ENCODE peak calls at places on chromosomes 1 and 21, in eight cellular contexts. A is CD8-positive, alpha-beta T cell; Z is stomach; K is heart left ventricle; O is adrenal gland; U is effector memory CD4-positive, alpha-beta T cell; G is HAP-1; V is uterus. S is an unnamed sample. For H3K9me3, the result is how much of the 10 kb centered on the place peaks cover.

GRCh38 chr1:212903664-212904063 is 45.6 kb downstream of the FLVCR1 start:
- DNase-seq in V (no peak), G (no peak), A (no peak), O (no peak), U (no peak), Z (no peak), K (no peak), S (no peak)

GRCh38 chr21:39386194-39386593 is 37.3 kb upstream of the HMGN1 start:
- DNase-seq in V (peak), Z (peak), U (no peak), O (peak), G (no peak), A (no peak), K (peak), S (peak)

GRCh38 chr1:71307451-71307850 is 226.6 kb upstream of the ZRANB2 start:
- DNase-seq in V (no peak), O (no peak), A (no peak), G (no peak), K (no peak), U (no peak), Z (no peak), S (no peak)

GRCh38 chr1:6614019-6614952 is 755 bp downstream of the PHF13 start:
- DNase-seq in Z (peak), K (peak), O (peak), G (peak), A (no peak), U (peak), V (peak), S (peak)

GRCh38 chr1:95002167-95002566 is 70.6 kb downstream of the ALG14 start:
- DNase-seq in K (no peak), Z (no peak), V (peak), G (no peak), A (no peak), O (no peak), U (no peak), S (no peak)

GRCh38 chr1:29243023-29243862 is 6.9 kb downstream of the PTPRU start:
- DNase-seq in Z (no peak), V (no peak), O (no peak), K (no peak), U (no peak), A (no peak), G (no peak), S (no peak)

GRCh38 chr1:66323958-66324357 is 210.0 kb upstream of the SGIP1 start:
- DNase-seq in O (no peak), V (no peak), G (no peak), Z (no peak), A (no peak), K (no peak), U (no peak), S (no peak)

GRCh38 chr1:5891736-5892135 is 100.5 kb downstream of the NPHP4 start:
- DNase-seq in O (no peak), Z (no peak), U (no peak), K (peak), A (no peak), G (no peak), V (no peak), S (no peak)

GRCh38 chr1:8472668-8473067 is 154.8 kb downstream of the SLC45A1 start:
- DNase-seq in A (no peak), U (no peak), G (no peak), Z (no peak), O (no peak), V (no peak), K (no peak), S (no peak)

GRCh38 chr1:180923024-180923841 is 10.5 kb downstream of the KIAA1614 start:
- DNase-seq in V (no peak), Z (no peak), O (no peak), G (peak), K (no peak), U (no peak), A (no peak), S (no peak)

GRCh38 chr1:55127827-55128343 is 87.3 kb downstream of the USP24 start:
- DNase-seq in O (no peak), K (no peak), A (no peak), Z (no peak), U (no peak), V (no peak), G (no peak), S (no peak)

GRCh38 chr1:212635141-212635601 is 26.6 kb downstream of the ATF3 start:
- DNase-seq in K (no peak), A (no peak), Z (no peak), V (no peak), O (no peak), U (no peak), G (no peak), S (no peak)

GRCh38 chr1:205700865-205701401 is 20.6 kb upstream of the SLC45A3 start:
- DNase-seq in Z (no peak), K (no peak), A (no peak), O (no peak), U (no peak), G (no peak), V (no peak), S (no peak)

GRCh38 chr21:32481875-32482408 is 69.4 kb downstream of the EVA1C start:
- DNase-seq in O (no peak), K (no peak), G (no peak), Z (no peak), U (no peak), A (no peak), V (no peak), S (no peak)

GRCh38 chr1:147669475-147670318 is 627 bp downstream of the ACP6 start:
- DNase-seq in A (peak), U (no peak), G (peak), Z (peak), O (peak), K (peak), V (peak), S (peak)

GRCh38 chr1:189962171-189962570 is 515.5 kb downstream of the BRINP3 start:
- DNase-seq in Z (no peak), O (no peak), K (no peak), U (no peak), A (no peak), V (no peak), G (no peak), S (no peak)

GRCh38 chr1:55214903-55215193 is 316 bp downstream of the USP24 start:
- DNase-seq in V (peak), Z (peak), A (no peak), U (no peak), G (peak), O (peak), K (peak), S (peak)

GRCh38 chr1:37622131-37622530 is 12.6 kb downstream of the RSPO1 start:
- DNase-seq in Z (no peak), V (no peak), A (no peak), G (no peak), O (no peak), U (no peak), K (no peak), S (no peak)

GRCh38 chr21:46096997-46097825 is 701 bp upstream of the COL6A2 start:
- DNase-seq in U (no peak), K (peak), A (no peak), V (peak), G (peak), Z (peak), O (peak), S (peak)

GRCh38 chr1:2448098-2448445 is 28.0 kb upstream of the PLCH2 start:
- DNase-seq in O (no peak), K (no peak), U (no peak), A (no peak), V (no peak), Z (no peak), G (no peak), S (no peak)

GRCh38 chr21:37916795-37917142 is 512 bp upstream of the KCNJ6 start:
- DNase-seq in G (peak), K (no peak), O (no peak), V (no peak), A (no peak), Z (no peak), U (no peak), S (no peak)

GRCh38 chr1:41017141-41018024 is 4.1 kb downstream of the SLFNL1 start:
- DNase-seq in G (no peak), O (no peak), K (no peak), A (no peak), Z (no peak), U (no peak), V (no peak), S (no peak)

GRCh38 chr1:2526824-2527552 is 592 bp upstream of the PANK4 start:
- DNase-seq in V (no peak), O (peak), A (no peak), G (no peak), K (peak), Z (no peak), U (no peak), S (no peak)

GRCh38 chr1:32892368-32893197 is 6.3 kb downstream of the HPCA start:
- DNase-seq in U (no peak), Z (no peak), K (no peak), V (no peak), O (peak), G (peak), A (no peak), S (no peak)
- H3K4me3 ChIP-seq in U (peak), Z (peak), K (peak), V (peak), O (no peak), G (peak), A (peak), S (peak)

DNA sequence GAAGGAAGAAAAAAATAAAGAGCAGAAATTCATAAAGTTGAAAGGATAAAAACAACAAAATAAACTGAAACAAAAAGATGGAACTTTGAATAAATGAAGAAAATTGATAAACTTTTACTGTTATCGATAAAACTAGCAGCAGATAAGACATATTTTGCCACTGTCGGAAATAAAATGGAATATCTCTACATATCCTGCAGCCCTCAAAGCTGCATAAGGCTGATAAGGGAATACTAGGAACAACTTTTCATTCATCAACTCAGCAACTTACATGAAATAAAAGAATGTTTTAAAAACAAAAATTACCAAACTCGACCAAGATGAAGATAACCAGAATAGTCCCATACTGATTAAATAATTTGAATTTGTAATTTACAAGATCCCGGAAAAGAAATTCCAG is 48.0 kb upstream of the GRIK1 start:
- DNase-seq in K (no peak), Z (no peak), O (no peak), U (no peak), G (no peak), A (no peak), V (no peak), S (no peak)
- H3K9me3 ChIP-seq in K (under half), Z (under half), O (under half), U (under half), G (under half), A (under half), V (under half), S (under half)

GRCh38 chr1:153615406-153615805 is 719 bp downstream of the S100A14 start:
- DNase-seq in Z (no peak), G (no peak), K (no peak), A (no peak), U (no peak), O (no peak), V (no peak), S (no peak)
- H3K4me3 ChIP-seq in Z (peak), G (no peak), K (no peak), A (no peak), U (no peak), O (no peak), V (no peak), S (no peak)

GRCh38 chr1:228302086-228302485 is 94.2 kb downstream of the OBSCN start:
- DNase-seq in U (no peak), G (no peak), K (no peak), A (no peak), Z (no peak), V (no peak), O (no peak), S (no peak)
- H3K9me3 ChIP-seq in U (under half), G (under half), K (under half), A (under half), Z (under half), V (under half), O (under half), S (under half)

DNA sequence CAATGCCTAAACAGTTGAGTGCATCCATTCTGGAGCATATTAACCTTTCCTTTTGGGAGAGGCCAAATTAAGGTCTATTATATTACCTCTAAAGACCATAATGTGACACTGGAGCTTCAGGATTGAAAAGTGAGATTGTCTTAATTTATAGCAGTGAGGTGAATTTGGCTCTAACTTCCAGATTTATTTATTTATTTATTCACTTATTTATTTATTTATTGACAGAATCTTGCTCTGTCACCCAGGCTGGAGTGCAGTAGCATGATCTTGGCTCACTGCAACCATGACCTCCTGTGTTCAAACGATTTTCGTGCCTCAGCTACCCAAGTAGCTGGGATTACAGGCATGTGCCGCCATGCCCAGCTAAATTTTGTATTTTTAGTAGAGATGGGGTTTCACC is 19.1 kb downstream of the ZCCHC17 start:
- DNase-seq in A (no peak), V (no peak), G (no peak), Z (no peak), U (no peak), O (no peak), K (no peak), S (no peak)
- H3K4me3 ChIP-seq in A (no peak), V (no peak), G (no peak), Z (no peak), U (no peak), O (no peak), K (no peak), S (no peak)

GRCh38 chr1:69196071-69196470 is 371.7 kb upstream of the LRRC7 start:
- DNase-seq in V (no peak), A (no peak), Z (no peak), O (no peak), U (no peak), G (no peak), K (no peak), S (no peak)

GRCh38 chr1:69203166-69203565 is 364.6 kb upstream of the LRRC7 start:
- DNase-seq in K (no peak), Z (no peak), V (no peak), O (no peak), U (no peak), A (no peak), G (no peak), S (no peak)

GRCh38 chr1:69201716-69202115 is 366.0 kb upstream of the LRRC7 start:
- DNase-seq in U (no peak), K (no peak), O (no peak), Z (no peak), G (no peak), V (no peak), A (no peak), S (no peak)

DNA sequence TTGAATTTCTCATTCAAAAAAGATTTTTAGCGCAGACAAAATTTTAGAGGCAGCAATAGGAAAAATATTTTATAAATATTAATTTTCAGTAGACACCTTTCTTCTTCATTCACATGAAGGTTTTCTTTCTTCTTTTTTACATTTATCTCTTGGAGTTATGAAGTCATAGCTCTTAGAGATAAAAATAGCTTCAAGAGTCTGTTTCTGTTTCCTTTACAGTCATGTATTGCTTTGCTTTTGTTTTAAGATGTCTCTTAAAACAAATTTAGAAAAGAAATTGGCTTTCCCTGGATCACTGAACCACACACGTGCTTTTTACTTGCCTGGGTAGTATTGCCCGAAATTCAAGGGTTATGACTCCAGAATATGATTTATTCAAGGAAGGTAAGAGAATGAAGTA is 369.9 kb upstream of the LRRC7 start:
- DNase-seq in Z (no peak), A (no peak), V (no peak), G (no peak), U (no peak), K (no peak), O (no peak), S (no peak)
- H3K9me3 ChIP-seq in Z (under half), A (under half), V (under half), G (under half), U (under half), K (under half), O (under half), S (under half)

GRCh38 chr1:50369830-50370229 is 53.4 kb downstream of the DMRTA2 start:
- DNase-seq in O (no peak), V (no peak), A (no peak), K (no peak), Z (no peak), U (no peak), G (no peak), S (no peak)

GRCh38 chr1:50368179-50369007 is 54.9 kb downstream of the DMRTA2 start:
- DNase-seq in V (no peak), O (peak), Z (peak), K (no peak), U (no peak), A (no peak), G (peak), S (peak)

GRCh38 chr1:50373532-50373931 is 49.7 kb downstream of the DMRTA2 start:
- DNase-seq in K (no peak), Z (no peak), G (no peak), A (no peak), U (no peak), O (no peak), V (no peak), S (no peak)

GRCh38 chr1:50371749-50372148 is 51.5 kb downstream of the DMRTA2 start:
- DNase-seq in O (no peak), V (no peak), K (no peak), A (no peak), G (no peak), Z (no peak), U (no peak), S (no peak)

DNA sequence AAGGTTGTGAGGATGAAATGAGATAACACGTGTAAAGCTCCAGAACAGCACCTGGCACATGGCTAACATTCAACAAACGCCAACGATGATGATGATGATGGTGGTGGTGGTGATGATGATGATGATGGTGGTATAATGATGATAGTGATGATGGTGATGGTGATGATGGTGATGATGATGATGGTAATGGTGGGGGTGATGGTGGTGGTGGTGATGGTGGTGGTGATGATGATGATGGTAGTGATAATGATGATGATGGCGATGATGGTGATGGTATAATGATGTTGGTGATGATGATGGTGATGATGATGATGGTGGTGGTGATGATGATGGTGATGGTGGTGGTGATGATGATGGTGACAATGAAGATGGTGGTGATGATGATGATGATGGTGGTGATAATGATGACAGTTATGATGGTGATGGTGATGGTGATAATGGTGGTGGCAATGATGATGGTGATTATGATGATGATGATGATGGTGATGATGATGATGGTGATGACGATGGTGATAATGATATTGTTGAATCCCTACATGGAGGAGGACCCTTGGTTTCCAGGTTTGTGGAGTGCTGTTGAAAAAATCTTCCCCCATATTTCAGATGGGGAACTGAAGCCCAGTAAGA is 54.1 kb downstream of the DMRTA2 start:
- DNase-seq in V (no peak), A (no peak), U (no peak), Z (no peak), G (no peak), O (no peak), K (no peak), S (no peak)
- H3K4me3 ChIP-seq in V (no peak), A (no peak), U (no peak), Z (no peak), G (no peak), O (no peak), K (no peak), S (no peak)

GRCh38 chr1:115118596-115118995 is 29.3 kb upstream of the TSPAN2 start:
- DNase-seq in Z (no peak), A (no peak), O (no peak), V (no peak), G (no peak), U (no peak), K (no peak), S (no peak)
- H3K9me3 ChIP-seq in Z (under half), A (under half), O (under half), V (under half), G (under half), U (under half), K (under half), S (under half)

S was measured in body of pancreas.